ENCODE peak calls at places on chromosomes 4 and X, in six cellular contexts. I is activated CD4-positive, alpha-beta T cell treated with anti-CD3 and anti-CD28 coated beads for 48 hours; Z is body of pancreas; H is ovary; R is Ammon's horn; Q is AG09309. D is an unnamed sample.

GRCh38 chr4:16027114-16027513 is 56.7 kb downstream of the PROM1 start:
- DNase-seq in I (no peak), Z (no peak), H (no peak), R (no peak), Q (no peak), D (no peak)

GRCh38 chrX:67570839-67571238 is 27.0 kb downstream of the AR start:
- DNase-seq in I (no peak), Z (no peak), H (no peak), R (no peak), Q (no peak), D (no peak)

GRCh38 chr4:41373221-41373620 is 116.5 kb downstream of the UCHL1 start:
- DNase-seq in I (no peak), Z (no peak), H (no peak), R (no peak), Q (no peak), D (no peak)

GRCh38 chr4:155241664-155242063 is 33.2 kb downstream of the NPY2R start:
- DNase-seq in I (no peak), Z (no peak), H (no peak), R (no peak), Q (no peak), D (no peak)

GRCh38 chr4:183602444-183603102 is 56.4 kb downstream of the RWDD4 start:
- DNase-seq in I (no peak), Z (no peak), H (no peak), R (peak), Q (no peak), D (no peak)

GRCh38 chrX:18981124-18981807 is 2.6 kb downstream of the PHKA2 start:
- DNase-seq in I (no peak), Z (no peak), H (no peak), R (no peak), Q (no peak), D (no peak)

GRCh38 chrX:103687696-103688191 is 1.2 kb upstream of the MORF4L2 start:
- DNase-seq in I (peak), Z (peak), H (peak), R (peak), Q (peak), D (peak)

GRCh38 chr4:103400405-103400804 is 202.3 kb upstream of the CENPE start:
- DNase-seq in I (no peak), Z (no peak), H (no peak), R (no peak), Q (no peak), D (no peak)

GRCh38 chr4:73603307-73603710 is 16.9 kb downstream of the RASSF6 start:
- DNase-seq in I (no peak), Z (peak), H (no peak), R (no peak), Q (peak), D (peak)

GRCh38 chr4:118898684-118899138 is 10.1 kb downstream of the SYNPO2 start:
- DNase-seq in I (no peak), Z (no peak), H (peak), R (no peak), Q (no peak), D (no peak)

GRCh38 chr4:124873361-124874171 is 161.0 kb upstream of the ANKRD50 start:
- DNase-seq in I (no peak), Z (no peak), H (no peak), R (no peak), Q (no peak), D (no peak)

GRCh38 chr4:46922205-46922604 is 13.2 kb upstream of the COX7B2 start:
- DNase-seq in I (no peak), Z (no peak), H (no peak), R (no peak), Q (no peak), D (no peak)

D was measured in colonic mucosa.